ENCODE peak calls at places on chromosomes 6 and 20, in four cellular contexts. E is HCT116, R is coronary artery, L is fibroblast of the aortic adventitia. J is an unnamed sample.

GRCh38 chr20:21189761-21190523 is 64.1 kb downstream of the KIZ start:
- DNase-seq in R (no peak), E (no peak), L (no peak), J (no peak)

GRCh38 chr6:170245233-170245992 is 45.5 kb downstream of the DLL1 start:
- DNase-seq in L (no peak), E (no peak), R (no peak), J (no peak)

GRCh38 chr20:61927826-61928541 is 137.7 kb downstream of the TAF4 start:
- DNase-seq in R (no peak), E (no peak), L (no peak), J (no peak)

GRCh38 chr6:41543087-41543486 is 3.1 kb upstream of the FOXP4 start:
- DNase-seq in E (no peak), L (no peak), R (no peak), J (no peak)

GRCh38 chr6:89079611-89080213 is 839 bp upstream of the PNRC1 start:
- DNase-seq in R (no peak), E (no peak), L (peak; percentile 83), J (peak; percentile 86)

GRCh38 chr6:25462235-25462897 is 183.2 kb downstream of the CARMIL1 start:
- DNase-seq in L (no peak), R (no peak), E (no peak), J (no peak)

GRCh38 chr6:148593130-148593812 is 153.6 kb upstream of the UST start:
- DNase-seq in R (no peak), L (peak; percentile 58), E (no peak), J (no peak)

GRCh38 chr20:17622086-17622850 is 52.4 kb downstream of the DSTN start:
- DNase-seq in R (peak; percentile 52), E (no peak), L (no peak), J (no peak)

GRCh38 chr20:53654932-53655674 is 61.5 kb upstream of the ZNF217 start:
- DNase-seq in E (no peak), R (no peak), L (no peak), J (no peak)

GRCh38 chr6:99219788-99220187 is 129.7 kb downstream of the FAXC start:
- DNase-seq in E (peak; percentile 24), R (no peak), L (no peak), J (peak; percentile 5)

GRCh38 chr6:14816106-14816864 is 429.6 kb upstream of the JARID2 start:
- DNase-seq in R (no peak), E (no peak), L (no peak), J (no peak)

GRCh38 chr20:41848180-41848579 is 230.0 kb upstream of the CHD6 start:
- DNase-seq in L (no peak), E (no peak), R (no peak), J (no peak)
- TF ChIP-seq CTCF in L (no peak), E (no peak), R (no peak), J (no peak)

GRCh38 chr6:13604135-13604534 is 11.0 kb upstream of the NOL7 start:
- DNase-seq in E (no peak), L (no peak), R (no peak), J (no peak)

GRCh38 chr6:13600036-13600435 is 15.1 kb upstream of the NOL7 start:
- DNase-seq in R (no peak), E (no peak), L (no peak), J (no peak)

GRCh38 chr6:13604546-13605416 is 10.4 kb upstream of the NOL7 start:
- DNase-seq in R (no peak), L (peak; percentile 40), E (no peak), J (no peak)

DNA sequence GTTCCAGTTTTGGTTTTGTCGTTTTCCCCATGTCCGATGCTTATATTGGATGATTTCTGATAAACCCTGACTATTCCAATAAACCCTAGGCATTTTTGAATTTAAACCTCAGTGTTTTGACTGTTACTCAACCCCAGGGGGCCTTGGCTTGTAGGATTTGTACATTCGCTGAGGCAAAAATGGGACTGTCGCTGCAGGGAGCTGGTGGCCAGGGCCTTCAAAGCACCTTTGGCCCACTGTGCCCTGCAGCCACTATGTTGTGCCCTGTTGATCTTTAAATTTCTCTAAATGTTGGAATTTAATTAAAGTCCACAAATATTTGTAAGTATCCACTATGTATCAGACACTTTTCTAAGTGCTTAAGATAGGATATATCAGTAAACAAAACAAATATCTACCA is 9.5 kb upstream of the NOL7 start:
- DNase-seq in L (no peak), R (no peak), E (no peak), J (no peak)
- H3K4me3 ChIP-seq in L (no peak overlapping the region), R (no peak overlapping the region), E (no peak overlapping the region), J (no peak overlapping the region)

GRCh38 chr6:112882381-112882780 is 535.3 kb downstream of the RFPL4B start:
- DNase-seq in L (peak; percentile 37), R (no peak), E (no peak), J (no peak)

GRCh38 chr6:112881027-112881426 is 533.9 kb downstream of the RFPL4B start:
- DNase-seq in E (no peak), L (peak; percentile 47), R (no peak), J (peak; percentile 67)

GRCh38 chr6:112881828-112882227 is 534.7 kb downstream of the RFPL4B start:
- DNase-seq in R (no peak), L (peak; percentile 45), E (no peak), J (no peak)

GRCh38 chr6:112879920-112880413 is 532.8 kb downstream of the RFPL4B start:
- DNase-seq in R (no peak), L (no peak), E (no peak), J (no peak)

DNA sequence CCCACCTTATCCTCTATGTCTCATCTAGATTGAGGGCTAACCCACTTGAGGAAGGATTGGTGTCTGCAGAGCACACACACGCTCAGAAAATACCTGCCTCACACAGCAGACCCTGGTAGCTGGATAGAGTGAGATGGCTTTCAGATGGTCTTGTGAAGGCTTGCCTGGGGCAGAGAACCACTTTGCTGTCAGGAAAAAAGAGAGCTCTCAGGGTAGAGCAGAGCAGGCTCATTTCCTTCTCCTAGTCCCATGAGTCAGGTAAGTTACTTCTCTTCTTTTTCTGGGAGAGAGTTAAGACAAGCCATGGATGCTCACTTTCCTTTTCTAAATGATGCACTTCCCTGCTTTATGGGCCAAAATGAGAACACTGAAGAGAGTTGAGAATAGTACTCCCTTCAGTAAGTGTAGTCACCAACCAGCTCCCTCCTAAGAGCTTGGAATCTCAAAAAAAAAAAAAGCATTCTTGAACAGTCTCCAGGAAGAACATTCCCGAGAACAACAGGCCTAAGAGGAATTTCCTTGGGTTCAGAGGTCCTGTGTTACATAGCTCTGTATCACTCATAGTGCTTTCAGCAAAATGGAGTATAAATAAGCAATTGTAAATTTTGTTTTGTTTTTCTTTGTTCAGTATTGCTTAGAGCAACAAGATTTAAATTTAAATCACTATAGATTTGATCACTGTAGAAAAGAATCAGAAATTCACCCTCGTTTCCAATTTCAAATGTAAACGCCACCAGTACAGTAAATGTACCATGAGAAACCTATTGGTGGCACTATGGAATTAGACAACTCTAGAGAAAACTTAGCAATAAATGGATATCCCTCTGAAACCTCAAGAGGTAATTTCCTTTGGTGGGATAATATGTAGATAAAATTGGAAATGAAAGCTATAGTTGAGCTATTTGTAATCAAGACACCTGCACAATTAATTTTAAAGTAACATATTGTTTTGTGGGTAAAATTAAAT is 530.3 kb downstream of the RFPL4B start:
- DNase-seq in L (peak; percentile 96), R (no peak), E (no peak), J (peak; percentile 92)
- TF ChIP-seq CTCF in L (peak; percentile 19), R (no peak), E (peak; percentile 12), J (peak; percentile 44)

DNA sequence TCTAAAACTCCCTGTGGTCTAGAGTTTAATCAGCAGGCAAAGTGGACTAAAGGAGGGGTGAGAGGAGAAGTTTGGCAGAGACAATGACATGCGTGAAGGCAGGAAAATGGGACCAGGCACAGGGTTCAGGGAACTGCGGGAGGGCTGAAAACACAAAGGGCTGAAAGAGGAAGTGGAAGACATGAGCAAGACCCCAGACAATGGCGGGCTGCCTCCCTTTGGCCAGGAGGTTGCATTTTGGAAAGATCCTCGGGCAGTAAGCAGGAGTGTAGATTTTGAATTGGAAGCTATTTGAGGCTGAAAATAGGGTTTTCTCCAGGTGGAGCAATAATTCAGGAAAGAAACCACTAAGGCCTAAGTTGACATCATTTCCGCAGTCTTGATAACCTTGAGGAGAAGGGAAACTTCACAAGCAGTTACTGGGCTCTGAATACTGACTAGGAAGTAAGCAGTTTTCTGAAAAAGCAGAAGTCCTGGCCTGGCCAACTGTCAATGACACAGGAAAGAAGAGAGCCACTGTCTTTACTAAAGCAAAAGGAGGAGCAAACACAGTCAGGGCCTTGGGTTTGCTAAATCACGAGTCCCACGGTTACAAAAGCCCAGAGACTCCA is 3.4 kb downstream of the LY86 start:
- DNase-seq in L (no peak), E (no peak), R (no peak), J (no peak)
- H3K4me3 ChIP-seq in L (no peak overlapping the region), E (no peak overlapping the region), R (no peak overlapping the region), J (no peak overlapping the region)

GRCh38 chr6:16687045-16687444 is 74.2 kb downstream of the ATXN1 start:
- DNase-seq in E (no peak), L (no peak), R (no peak), J (no peak)

GRCh38 chr6:16690244-16691142 is 70.8 kb downstream of the ATXN1 start:
- DNase-seq in R (no peak), L (peak; percentile 80), E (no peak), J (peak; percentile 73)

GRCh38 chr6:16684896-16685554 is 76.2 kb downstream of the ATXN1 start:
- DNase-seq in R (no peak), L (peak; percentile 68), E (peak; percentile 24), J (peak; percentile 73)

GRCh38 chr6:16691328-16691727 is 69.9 kb downstream of the ATXN1 start:
- DNase-seq in L (no peak), E (no peak), R (no peak), J (no peak)

GRCh38 chr6:16688984-16689636 is 72.2 kb downstream of the ATXN1 start:
- DNase-seq in L (peak; percentile 90), R (no peak), E (no peak), J (peak; percentile 83)
- TF ChIP-seq CTCF in L (no peak), R (no peak), E (no peak), J (no peak)

DNA sequence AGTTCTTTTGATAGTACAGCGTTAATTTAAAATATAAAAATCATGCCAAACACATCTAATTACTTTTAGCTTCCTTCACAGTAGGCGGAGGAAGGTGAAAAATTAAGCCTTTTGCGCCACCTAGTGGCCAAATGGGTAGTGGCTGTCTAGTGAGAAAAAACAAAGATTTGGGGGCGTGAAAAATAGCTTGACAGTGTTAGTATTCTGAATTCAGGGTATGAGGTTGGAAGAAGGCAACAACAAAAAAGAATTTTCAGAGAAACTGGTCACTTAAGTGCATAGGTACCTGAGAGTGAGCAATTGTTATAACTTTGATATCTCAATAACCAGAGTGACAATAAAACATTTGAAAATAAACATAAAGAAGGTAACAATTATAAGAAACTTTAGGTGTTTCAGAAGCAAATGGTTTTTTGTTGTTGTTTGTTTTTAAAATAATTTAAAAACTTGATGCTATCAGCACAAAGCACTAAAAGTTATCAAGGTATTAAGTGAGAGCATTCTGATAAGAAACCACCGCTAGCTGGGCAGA is 14.3 kb downstream of the PSMB9 start:
- DNase-seq in E (peak; percentile 63), L (peak; percentile 83), R (no peak), J (peak; percentile 79)
- H3K4me3 ChIP-seq in E (no peak overlapping the region), L (no peak overlapping the region), R (no peak overlapping the region), J (no peak overlapping the region)

GRCh38 chr20:37545516-37545915 is 17.8 kb upstream of the BLCAP start:
- DNase-seq in R (no peak), E (no peak), L (no peak), J (no peak)

GRCh38 chr20:37541326-37541725 is 13.7 kb upstream of the BLCAP start:
- DNase-seq in R (no peak), L (no peak), E (no peak), J (no peak)

GRCh38 chr20:37544386-37544785 is 16.7 kb upstream of the BLCAP start:
- DNase-seq in R (peak; percentile 49), L (no peak), E (no peak), J (no peak)

GRCh38 chr20:37542281-37542680 is 14.6 kb upstream of the BLCAP start:
- DNase-seq in R (no peak), E (no peak), L (no peak), J (peak; percentile 36)

GRCh38 chr20:37543828-37544227 is 16.2 kb upstream of the BLCAP start:
- DNase-seq in L (peak; percentile 60), E (no peak), R (no peak), J (peak; percentile 77)
- TF ChIP-seq CTCF in L (peak; percentile 63), E (peak; percentile 31), R (no peak), J (peak; percentile 72)

J was measured in choroid plexus epithelial cell.